ENCODE peak calls at places on chromosomes 11 and 22, in eight cellular contexts. X is naive thymus-derived CD8-positive, alpha-beta T cell; J is activated CD8-positive, alpha-beta memory T cell treated with anti-CD3 and anti-CD28 coated beads, Interleukin-2, amount 50 U/mL, for 48 hours; M is Calu3; U is activated T-helper 1 cell treated with anti-CD3 and anti-CD28 coated beads, Interleukin-12 subunit alpha, Interleukin-12 subunit beta, Interleukin-2, Interleukin-4 antibody, amounts not matched to agents 30 ng/mL and 10 ng/mL and 1 ng/mL, durations not matched to agents 14 hours and 24 hours and 36 hours; L is epithelial cell of esophagus; Q is non-pigmented ciliary epithelial cell; D is stimulated activated CD4-positive, alpha-beta T cell treated with anti-CD3 and anti-CD28 coated beads, Interleukin-4, amount 100 ng/mL, for 48 hours. N is an unnamed sample.

GRCh38 chr11:46305295-46305694 is 27.8 kb downstream of the CREB3L1 start:
- DNase-seq in X (no peak), J (no peak), M (no peak), U (no peak), L (peak), Q (no peak), D (no peak), N (no peak)

GRCh38 chr11:2312232-2313042 is 10.6 kb downstream of the TSPAN32 start:
- DNase-seq in X (no peak), J (no peak), M (no peak), U (no peak), L (no peak), Q (no peak), D (no peak), N (no peak)

GRCh38 chr11:127066426-127067090 is 66.0 kb upstream of the KIRREL3 start:
- DNase-seq in X (no peak), J (no peak), M (no peak), U (no peak), L (no peak), Q (no peak), D (no peak), N (no peak)

GRCh38 chr22:21698430-21699329 is 32.9 kb downstream of the PPIL2 start:
- DNase-seq in X (no peak), J (no peak), M (no peak), U (no peak), L (no peak), Q (no peak), D (no peak), N (no peak)

GRCh38 chr22:19874307-19875060 is 19.8 kb upstream of the GNB1L start:
- DNase-seq in X (peak), J (peak), M (no peak), U (no peak), L (peak), Q (no peak), D (no peak), N (no peak)

GRCh38 chr11:29452131-29452530 is 564.7 kb downstream of the KCNA4 start:
- DNase-seq in X (no peak), J (no peak), M (no peak), U (no peak), L (peak), Q (peak), D (no peak), N (no peak)

GRCh38 chr22:21051836-21052400 is 6.2 kb downstream of the LRRC74B start:
- DNase-seq in X (no peak), J (no peak), M (no peak), U (no peak), L (no peak), Q (no peak), D (no peak), N (no peak)

GRCh38 chr11:132352497-132352896 is 982.1 kb downstream of the NTM start:
- DNase-seq in X (no peak), J (no peak), M (no peak), U (no peak), L (no peak), Q (no peak), D (no peak), N (no peak)

GRCh38 chr22:42060489-42060888 is 10.1 kb downstream of the NAGA start:
- DNase-seq in X (no peak), J (no peak), M (no peak), U (no peak), L (no peak), Q (no peak), D (no peak), N (no peak)

GRCh38 chr22:21703684-21704316 is 31.8 kb downstream of the YPEL1 start:
- DNase-seq in X (no peak), J (no peak), M (no peak), U (no peak), L (no peak), Q (no peak), D (no peak), N (no peak)

N was measured in H4.